ENCODE peak calls at places on chromosomes 6 and 20, in four cellular contexts. One of them, this sample, is unnamed.
A peak's percentile ranks its signal among the peaks of the same experiment; 100 is the strongest.

GRCh38 chr6:105259912-105260889 is 80.4 kb upstream of the POPDC3 start:
- DNase-seq in K562: no peak
- DNase-seq in GM12878: no peak
- DNase-seq in HepG2: no peak
- DNase-seq in this sample: no peak

GRCh38 chr20:50874758-50875665 is 56.2 kb downstream of the ADNP start:
- DNase-seq in K562: no peak
- DNase-seq in GM12878: no peak
- DNase-seq in HepG2: no peak
- DNase-seq in this sample: no peak

GRCh38 chr20:57495978-57496377 is 29.0 kb downstream of the CTCFL start:
- DNase-seq in K562: no peak
- DNase-seq in GM12878: no peak
- DNase-seq in HepG2: no peak
- DNase-seq in this sample: no peak

GRCh38 chr6:87675004-87675681 is 26.9 kb downstream of the AKIRIN2 start:
- DNase-seq in K562: no peak
- DNase-seq in GM12878: no peak
- DNase-seq in HepG2: no peak
- DNase-seq in this sample: no peak

GRCh38 chr6:80335061-80335660 is 228.7 kb downstream of the BCKDHB start:
- DNase-seq in K562: no peak
- DNase-seq in GM12878: no peak
- DNase-seq in HepG2: no peak
- DNase-seq in this sample: no peak

GRCh38 chr6:67888886-67889681 is 746.0 kb upstream of the ADGRB3 start:
- DNase-seq in K562: peak; percentile 97
- DNase-seq in GM12878: no peak
- DNase-seq in HepG2: peak; percentile 3
- DNase-seq in this sample: no peak

GRCh38 chr6:6581014-6581413 is 7.5 kb upstream of the LY86 start:
- DNase-seq in K562: no peak
- DNase-seq in GM12878: no peak
- DNase-seq in HepG2: no peak
- DNase-seq in this sample: no peak

GRCh38 chr6:96990462-96990861 is 65.9 kb downstream of the KLHL32 start:
- DNase-seq in K562: no peak
- DNase-seq in GM12878: no peak
- DNase-seq in HepG2: no peak
- DNase-seq in this sample: no peak

GRCh38 chr6:3022765-3023662 is 23.3 kb downstream of the NQO2 start:
- DNase-seq in K562: peak; percentile 70
- DNase-seq in GM12878: no peak
- DNase-seq in HepG2: no peak
- DNase-seq in this sample: no peak

GRCh38 chr20:34747479-34747878 is 43.3 kb downstream of the TP53INP2 start:
- DNase-seq in K562: no peak
- DNase-seq in GM12878: no peak
- DNase-seq in HepG2: no peak
- DNase-seq in this sample: no peak

GRCh38 chr20:41085606-41086005 is 51.7 kb upstream of the PLCG1 start:
- DNase-seq in K562: no peak
- DNase-seq in GM12878: no peak
- DNase-seq in HepG2: no peak
- DNase-seq in this sample: no peak

GRCh38 chr6:142226731-142227130 is 75.1 kb upstream of the ADGRG6 start:
- DNase-seq in K562: no peak
- DNase-seq in GM12878: no peak
- DNase-seq in HepG2: no peak
- DNase-seq in this sample: no peak

GRCh38 chr20:18404172-18404571 is 62.7 kb downstream of the DZANK1 start:
- DNase-seq in K562: no peak
- DNase-seq in GM12878: no peak
- DNase-seq in HepG2: no peak
- DNase-seq in this sample: no peak

GRCh38 chr6:109393882-109394281 is 11.6 kb upstream of the CD164 start:
- DNase-seq in K562: no peak
- DNase-seq in GM12878: no peak
- DNase-seq in HepG2: no peak
- DNase-seq in this sample: no peak

GRCh38 chr6:37584654-37585522 is 85.2 kb upstream of the CCDC167 start:
- DNase-seq in K562: no peak
- DNase-seq in GM12878: no peak
- DNase-seq in HepG2: no peak
- DNase-seq in this sample: no peak

GRCh38 chr6:36245572-36246031 is 24.3 kb upstream of the PNPLA1 start:
- DNase-seq in K562: peak; percentile 42
- DNase-seq in GM12878: no peak
- DNase-seq in HepG2: no peak
- DNase-seq in this sample: peak; percentile 83

GRCh38 chr20:21102691-21103311 is 3.4 kb downstream of the LINC00237 start:
- DNase-seq in K562: no peak
- DNase-seq in GM12878: no peak
- DNase-seq in HepG2: no peak
- DNase-seq in this sample: no peak

GRCh38 chr20:48928832-48929725 is 7.6 kb downstream of the ARFGEF2 start:
- DNase-seq in K562: no peak
- DNase-seq in GM12878: no peak
- DNase-seq in HepG2: no peak
- DNase-seq in this sample: no peak

GRCh38 chr6:38176797-38177751 is 357.5 kb downstream of the ZFAND3 start:
- DNase-seq in K562: no peak
- DNase-seq in GM12878: no peak
- DNase-seq in HepG2: peak; percentile 52
- DNase-seq in this sample: no peak

GRCh38 chr6:158797331-158798202 is 21.6 kb downstream of the EZR start:
- DNase-seq in K562: no peak
- DNase-seq in GM12878: no peak
- DNase-seq in HepG2: no peak
- DNase-seq in this sample: no peak
- TF ChIP-seq YY1 in K562: no peak
- TF ChIP-seq YY1 in GM12878: no peak
- TF ChIP-seq YY1 in HepG2: no peak
- TF ChIP-seq YY1 in this sample: no peak

DNA sequence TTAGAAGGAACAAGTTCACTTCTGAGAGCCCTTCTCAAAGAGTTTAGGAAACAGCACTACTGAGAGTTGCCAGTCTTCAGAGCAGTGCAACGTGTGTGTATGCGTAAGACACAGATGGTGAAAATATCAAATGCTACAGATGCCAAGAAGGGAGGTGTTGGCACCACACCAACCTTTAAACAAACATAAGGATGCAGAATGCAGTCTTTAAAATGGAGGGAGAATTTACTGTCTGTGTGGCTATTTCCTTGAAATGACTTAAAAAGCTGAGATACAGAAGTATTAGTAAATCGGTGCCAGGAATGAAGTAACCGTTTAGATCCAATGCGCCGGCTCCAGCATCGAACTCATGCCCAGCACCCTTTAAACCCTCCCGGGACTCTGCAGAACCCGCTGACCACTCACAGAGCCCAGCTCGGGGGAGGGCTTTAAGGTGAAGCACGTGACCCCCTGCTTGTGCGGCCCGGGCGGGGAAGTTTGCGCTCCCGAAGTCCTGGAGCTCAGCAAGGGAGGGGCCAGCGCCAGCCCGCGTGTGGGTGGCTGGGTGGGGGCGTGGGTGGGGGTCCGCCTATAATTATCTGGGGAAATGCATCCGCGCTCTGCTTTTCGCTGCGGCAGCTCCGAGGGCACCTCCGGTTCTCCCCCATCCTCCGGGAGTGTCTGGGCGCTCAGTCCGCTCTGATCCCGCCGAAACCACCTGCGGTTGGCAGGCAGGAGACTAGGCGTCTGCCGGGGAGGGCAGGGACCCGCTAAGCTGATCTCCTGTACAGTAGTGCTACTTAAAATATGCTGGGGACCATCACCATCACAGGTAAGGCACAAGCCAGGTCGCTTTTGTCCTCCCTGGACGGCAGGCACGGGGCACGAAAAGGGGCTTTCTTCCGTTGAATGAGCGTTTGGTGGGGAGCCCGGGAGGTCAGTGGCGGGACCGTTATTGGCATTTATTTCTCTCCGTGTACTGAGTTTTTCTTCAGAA is 66.0 kb downstream of the ZBTB2 start:
- DNase-seq in K562: no peak
- DNase-seq in GM12878: no peak
- DNase-seq in HepG2: peak; percentile 62
- DNase-seq in this sample: no peak
- TF ChIP-seq KDM1A in K562: no peak
- TF ChIP-seq KDM1A in GM12878: no peak
- TF ChIP-seq KDM1A in HepG2: no peak
- TF ChIP-seq KDM1A in this sample: no peak

GRCh38 chr6:100810015-100810414 is 71.1 kb downstream of the ASCC3 start:
- DNase-seq in K562: peak; percentile 48
- DNase-seq in GM12878: no peak
- DNase-seq in HepG2: no peak
- DNase-seq in this sample: no peak

GRCh38 chr6:100808638-100809275 is 72.4 kb downstream of the ASCC3 start:
- DNase-seq in K562: no peak
- DNase-seq in GM12878: no peak
- DNase-seq in HepG2: no peak
- DNase-seq in this sample: no peak

GRCh38 chr6:100806280-100806679 is 74.8 kb downstream of the ASCC3 start:
- DNase-seq in K562: no peak
- DNase-seq in GM12878: no peak
- DNase-seq in HepG2: no peak
- DNase-seq in this sample: no peak

DNA sequence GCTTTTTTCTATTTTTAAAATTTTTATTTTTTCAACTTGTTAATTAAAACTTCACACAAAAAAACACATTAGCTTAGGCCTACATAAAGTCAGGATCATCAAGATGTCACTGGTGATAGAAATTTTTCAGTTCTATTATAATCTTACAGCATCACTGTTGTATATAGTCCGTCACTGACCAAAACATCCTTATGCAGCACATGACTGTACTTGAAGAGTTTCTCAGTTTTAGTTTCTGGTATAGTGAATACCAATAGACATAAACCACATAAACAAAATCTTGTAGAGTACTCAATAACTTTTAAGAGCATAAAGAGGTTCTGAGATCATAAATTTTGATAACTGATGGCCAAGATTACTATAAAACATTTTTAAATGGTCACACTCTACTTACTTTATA is 71.8 kb downstream of the ASCC3 start:
- DNase-seq in K562: no peak
- DNase-seq in GM12878: no peak
- DNase-seq in HepG2: no peak
- DNase-seq in this sample: no peak
- H3K27ac ChIP-seq in K562: no peak overlapping the region
- H3K27ac ChIP-seq in GM12878: no peak overlapping the region
- H3K27ac ChIP-seq in HepG2: no peak overlapping the region
- H3K27ac ChIP-seq in this sample: no peak overlapping the region

GRCh38 chr6:89368107-89368506 is 15.6 kb upstream of the UBE2J1 start:
- DNase-seq in K562: peak; percentile 74
- DNase-seq in GM12878: no peak
- DNase-seq in HepG2: peak; percentile 20
- DNase-seq in this sample: no peak
- TF ChIP-seq YY1 in K562: no peak
- TF ChIP-seq YY1 in GM12878: peak; percentile 72
- TF ChIP-seq YY1 in HepG2: no peak
- TF ChIP-seq YY1 in this sample: no peak

DNA sequence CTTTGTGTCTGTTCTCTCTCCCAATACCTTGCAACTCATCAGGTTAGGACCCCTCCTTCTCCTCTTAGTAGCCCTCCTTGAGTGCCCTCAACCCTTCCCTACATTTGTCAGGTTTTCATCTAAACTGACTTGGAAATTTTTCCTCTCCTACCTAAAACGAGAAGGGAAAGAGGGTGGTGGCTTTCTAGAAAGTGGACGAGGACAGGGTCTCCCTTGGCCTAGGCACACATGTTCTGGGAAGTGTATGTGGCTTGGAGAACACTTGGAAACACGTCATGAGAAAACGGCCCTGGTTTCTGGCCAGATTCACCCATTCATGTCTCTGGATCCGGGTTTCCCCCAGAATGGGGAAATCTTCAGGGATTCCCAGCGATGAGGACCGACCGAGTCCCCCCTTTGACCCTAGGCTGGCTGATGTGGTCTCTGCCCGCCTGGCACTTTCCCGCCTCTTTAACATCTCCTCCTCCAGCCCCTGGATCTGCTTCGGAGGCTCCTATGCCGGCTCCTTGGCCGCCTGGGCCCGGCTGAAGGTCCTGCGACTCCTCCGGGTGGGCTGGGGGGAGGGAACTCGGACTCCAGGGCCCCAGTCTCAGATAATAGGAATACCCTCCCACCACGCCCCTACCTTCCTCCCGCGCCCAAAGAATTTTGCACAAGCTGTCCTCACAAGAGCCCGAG is 2.9 kb downstream of the PRSS16 start:
- DNase-seq in K562: no peak
- DNase-seq in GM12878: no peak
- DNase-seq in HepG2: no peak
- DNase-seq in this sample: no peak
- TF ChIP-seq KDM1A in K562: no peak
- TF ChIP-seq KDM1A in GM12878: no peak
- TF ChIP-seq KDM1A in HepG2: no peak
- TF ChIP-seq KDM1A in this sample: no peak

GRCh38 chr6:15947436-15947835 is 181.4 kb upstream of the MYLIP start:
- DNase-seq in K562: no peak
- DNase-seq in GM12878: no peak
- DNase-seq in HepG2: no peak
- DNase-seq in this sample: no peak
- H3K27ac ChIP-seq in K562: no peak overlapping the region
- H3K27ac ChIP-seq in GM12878: no peak overlapping the region
- H3K27ac ChIP-seq in HepG2: no peak overlapping the region
- H3K27ac ChIP-seq in this sample: no peak overlapping the region

GRCh38 chr6:654136-654535 is 2.8 kb downstream of the HUS1B start:
- DNase-seq in K562: no peak
- DNase-seq in GM12878: no peak
- DNase-seq in HepG2: no peak
- DNase-seq in this sample: no peak
- TF ChIP-seq YY1 in K562: no peak
- TF ChIP-seq YY1 in GM12878: no peak
- TF ChIP-seq YY1 in HepG2: no peak
- TF ChIP-seq YY1 in this sample: no peak

GRCh38 chr6:126312013-126312665 is 27.8 kb upstream of the CENPW start:
- DNase-seq in K562: peak; percentile 32
- DNase-seq in GM12878: no peak
- DNase-seq in HepG2: peak; percentile 44
- DNase-seq in this sample: no peak
- TF ChIP-seq KDM1A in K562: no peak
- TF ChIP-seq KDM1A in GM12878: no peak
- TF ChIP-seq KDM1A in HepG2: no peak
- TF ChIP-seq KDM1A in this sample: no peak

GRCh38 chr20:64052987-64053840 is 3.8 kb upstream of the SOX18 start:
- DNase-seq in K562: no peak
- DNase-seq in GM12878: no peak
- DNase-seq in HepG2: peak; percentile 66
- DNase-seq in this sample: no peak
- H3K27ac ChIP-seq in K562: no peak overlapping the region
- H3K27ac ChIP-seq in GM12878: no peak overlapping the region
- H3K27ac ChIP-seq in HepG2: peak overlapping the region; percentile 77
- H3K27ac ChIP-seq in this sample: no peak overlapping the region

GRCh38 chr6:137550527-137550926 is 56.3 kb upstream of the OLIG3 start:
- DNase-seq in K562: no peak
- DNase-seq in GM12878: no peak
- DNase-seq in HepG2: no peak
- DNase-seq in this sample: peak; percentile 48
- TF ChIP-seq YY1 in K562: no peak
- TF ChIP-seq YY1 in GM12878: no peak
- TF ChIP-seq YY1 in HepG2: no peak
- TF ChIP-seq YY1 in this sample: no peak

This sample was measured in H1.